ENCODE peak calls at places on chromosomes 12 and 14, in four cellular contexts. H is HEK293T, B is GM12878, X is HepG2. M is an unnamed sample.

GRCh38 chr12:107238276-107238675 is 144.9 kb upstream of the CRY1 start:
- DNase-seq in X (no peak), H (no peak), B (no peak), M (no peak)

GRCh38 chr14:95979339-95980042 is 59.7 kb upstream of the C14orf132 start:
- DNase-seq in X (no peak), B (no peak), H (no peak), M (no peak)

GRCh38 chr12:66130267-66131066 is at the start of gene LLPH:
- DNase-seq in H (peak), X (peak), B (peak), M (peak)

GRCh38 chr12:84436134-84436533 is 476.5 kb downstream of the SLC6A15 start:
- DNase-seq in X (no peak), H (no peak), B (no peak), M (no peak)

GRCh38 chr12:2804390-2805145 is 7.9 kb upstream of the ITFG2 start:
- DNase-seq in H (no peak), X (no peak), B (no peak), M (no peak)

GRCh38 chr12:49564241-49565118 is 3.5 kb downstream of the MCRS1 start:
- DNase-seq in H (no peak), B (no peak), X (no peak), M (no peak)

GRCh38 chr14:23932639-23933038 is 20.9 kb upstream of the DHRS4 start:
- DNase-seq in H (no peak), B (no peak), X (no peak), M (peak)

GRCh38 chr14:101761881-101762529 is 496 bp downstream of the PPP2R5C start:
- DNase-seq in B (no peak), H (peak), X (no peak), M (no peak)

GRCh38 chr12:43337571-43338497 is 214.2 kb downstream of the ADAMTS20 start:
- DNase-seq in H (no peak), X (no peak), B (no peak), M (no peak)

GRCh38 chr12:55142896-55143870 is 17.0 kb downstream of the OR9K2 start:
- DNase-seq in H (peak), B (no peak), X (peak), M (peak)

GRCh38 chr14:32013083-32013482 is 64.0 kb upstream of the ARHGAP5 start:
- DNase-seq in H (peak), B (no peak), X (peak), M (peak)

GRCh38 chr14:103576371-103577024 is 13.7 kb downstream of the COA8 start:
- DNase-seq in X (no peak), B (no peak), H (peak), M (no peak)

GRCh38 chr12:115598827-115599226 is 678.7 kb downstream of the MED13L start:
- DNase-seq in B (no peak), H (no peak), X (no peak), M (no peak)

GRCh38 chr12:111412007-111412829 is 6.5 kb downstream of the SH2B3 start:
- DNase-seq in B (no peak), H (no peak), X (no peak), M (no peak)

GRCh38 chr12:26290560-26290959 is 95.2 kb downstream of the SSPN start:
- DNase-seq in B (no peak), H (no peak), X (no peak), M (no peak)

GRCh38 chr14:88195676-88196075 is 127.4 kb downstream of the KCNK10 start:
- DNase-seq in B (no peak), X (no peak), H (no peak), M (no peak)

GRCh38 chr14:74610199-74610865 is 1.7 kb downstream of the LTBP2 start:
- DNase-seq in H (no peak), B (no peak), X (no peak), M (no peak)

GRCh38 chr14:99241314-99242035 is 30.5 kb downstream of the BCL11B start:
- DNase-seq in H (no peak), B (no peak), X (no peak), M (no peak)

GRCh38 chr12:15192721-15193120 is 28.5 kb downstream of the RERG start:
- DNase-seq in H (no peak), X (no peak), B (no peak), M (no peak)

GRCh38 chr12:124347335-124347734 is 52.4 kb downstream of the RFLNA start:
- DNase-seq in B (no peak), H (no peak), X (no peak), M (no peak)

GRCh38 chr12:101021911-101022388 is 188.1 kb downstream of the SLC5A8 start:
- DNase-seq in H (no peak), B (no peak), X (peak), M (no peak)

GRCh38 chr14:24339284-24340151 is at the start of gene RIPK3:
- DNase-seq in H (no peak), X (no peak), B (peak), M (no peak)

GRCh38 chr14:104827173-104828055 is 26.5 kb downstream of the ZBTB42 start:
- DNase-seq in B (no peak), X (peak), H (peak), M (peak)

GRCh38 chr12:89346741-89347324 is 5.5 kb downstream of the DUSP6 start:
- DNase-seq in H (no peak), B (no peak), X (peak), M (no peak)

GRCh38 chr12:91316161-91316759 is 133.6 kb upstream of the DCN start:
- DNase-seq in X (no peak), H (no peak), B (no peak), M (no peak)

GRCh38 chr12:119154435-119154818 is 24.3 kb upstream of the HSPB8 start:
- DNase-seq in X (no peak), B (no peak), H (peak), M (peak)

GRCh38 chr14:60590907-60591510 is 58.3 kb downstream of the SIX1 start:
- DNase-seq in X (no peak), B (no peak), H (no peak), M (no peak)

GRCh38 chr14:60589442-60589841 is 59.8 kb downstream of the SIX1 start:
- DNase-seq in H (no peak), X (no peak), B (no peak), M (no peak)

DNA sequence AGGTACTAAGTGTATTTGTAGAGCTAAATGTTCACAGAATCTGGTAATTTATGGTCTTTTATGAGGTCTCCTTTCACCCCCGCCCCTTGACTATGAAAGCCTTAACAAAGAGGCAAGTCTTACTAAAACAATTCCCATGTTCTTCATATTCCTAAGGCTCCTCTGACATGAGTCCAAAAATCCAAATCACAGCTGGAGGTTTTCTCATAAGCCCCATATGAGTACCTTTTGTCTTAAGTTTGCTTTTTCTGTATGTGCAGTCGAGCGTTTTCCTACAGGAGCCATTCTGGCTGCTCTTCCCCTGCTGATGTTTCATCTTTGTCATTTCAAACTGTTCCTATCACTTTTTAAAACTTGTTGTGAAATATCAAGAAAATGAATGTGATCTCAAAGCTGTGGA is 55.2 kb downstream of the SIX1 start:
- DNase-seq in B (no peak), X (no peak), H (no peak), M (no peak)
- TF ChIP-seq FOXK2 in B (no peak), X (no peak), H (no peak), M (no peak)

GRCh38 chr14:58106446-58106845 is 45.6 kb downstream of the ARMH4 start:
- DNase-seq in B (no peak), H (no peak), X (no peak), M (no peak)

GRCh38 chr14:58108717-58109116 is 43.3 kb downstream of the ARMH4 start:
- DNase-seq in B (no peak), H (no peak), X (no peak), M (no peak)

GRCh38 chr14:58107041-58107440 is 45.0 kb downstream of the ARMH4 start:
- DNase-seq in B (no peak), H (no peak), X (no peak), M (no peak)

GRCh38 chr14:58107947-58108552 is 44.0 kb downstream of the ARMH4 start:
- DNase-seq in H (peak), B (no peak), X (peak), M (peak)

GRCh38 chr14:58104808-58105207 is 47.2 kb downstream of the ARMH4 start:
- DNase-seq in X (no peak), H (no peak), B (no peak), M (no peak)
- TF ChIP-seq FOXK2 in X (no peak), H (no peak), B (no peak), M (no peak)

GRCh38 chr14:81829447-81829846 is 295.8 kb upstream of the SEL1L start:
- DNase-seq in B (no peak), H (no peak), X (no peak), M (no peak)

GRCh38 chr14:81826080-81826479 is 292.4 kb upstream of the SEL1L start:
- DNase-seq in H (no peak), X (no peak), B (no peak), M (no peak)

GRCh38 chr14:81834308-81834707 is 300.7 kb upstream of the SEL1L start:
- DNase-seq in X (no peak), H (no peak), B (no peak), M (no peak)

DNA sequence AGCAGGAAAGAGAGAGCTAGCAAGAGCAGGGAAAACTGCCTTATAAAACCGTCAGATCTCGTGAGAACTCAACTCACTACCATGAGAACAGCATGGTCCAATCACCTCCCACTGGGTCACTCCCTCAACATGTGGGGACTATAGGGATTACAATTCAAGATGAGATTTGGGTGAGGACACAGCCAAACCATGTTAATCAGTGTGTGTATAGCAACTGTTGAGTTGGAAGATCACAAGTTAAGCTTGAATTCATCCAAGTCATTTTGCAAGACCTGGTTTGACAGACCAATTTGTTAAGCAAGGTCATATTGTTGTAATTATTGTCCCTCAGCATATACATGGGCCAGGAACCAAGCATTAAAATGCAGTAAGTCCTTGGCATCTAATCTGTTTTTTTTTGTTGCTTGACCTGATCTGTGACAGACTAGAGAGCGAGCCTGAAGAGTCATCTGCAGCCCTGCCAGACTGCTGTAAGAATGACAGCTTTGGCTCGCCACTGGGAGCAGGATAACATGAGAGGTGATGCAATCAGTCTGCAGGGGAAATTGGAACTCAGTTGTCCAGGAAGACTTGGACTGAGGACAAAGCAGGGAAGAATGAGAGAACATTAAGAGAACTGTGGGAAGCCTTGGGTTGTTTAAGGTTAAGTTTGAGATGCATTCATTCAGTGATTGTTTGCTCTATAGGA is 297.6 kb upstream of the SEL1L start:
- DNase-seq in X (no peak), B (no peak), H (no peak), M (no peak)
- TF ChIP-seq FOXK2 in X (no peak), B (no peak), H (no peak), M (no peak)

GRCh38 chr12:45669093-45669492 is 60.4 kb upstream of the ARID2 start:
- DNase-seq in B (peak), X (no peak), H (no peak), M (no peak)

GRCh38 chr12:45669762-45670161 is 59.7 kb upstream of the ARID2 start:
- DNase-seq in B (no peak), X (no peak), H (no peak), M (no peak)

GRCh38 chr12:45668641-45669040 is 60.9 kb upstream of the ARID2 start:
- DNase-seq in H (no peak), B (no peak), X (no peak), M (no peak)

GRCh38 chr12:45671254-45671653 is 58.3 kb upstream of the ARID2 start:
- DNase-seq in X (no peak), B (no peak), H (no peak), M (no peak)

GRCh38 chr12:45670339-45671065 is 59.0 kb upstream of the ARID2 start:
- DNase-seq in B (peak), H (no peak), X (no peak), M (no peak)
- TF ChIP-seq FOXK2 in B (no peak), H (no peak), X (no peak), M (no peak)

DNA sequence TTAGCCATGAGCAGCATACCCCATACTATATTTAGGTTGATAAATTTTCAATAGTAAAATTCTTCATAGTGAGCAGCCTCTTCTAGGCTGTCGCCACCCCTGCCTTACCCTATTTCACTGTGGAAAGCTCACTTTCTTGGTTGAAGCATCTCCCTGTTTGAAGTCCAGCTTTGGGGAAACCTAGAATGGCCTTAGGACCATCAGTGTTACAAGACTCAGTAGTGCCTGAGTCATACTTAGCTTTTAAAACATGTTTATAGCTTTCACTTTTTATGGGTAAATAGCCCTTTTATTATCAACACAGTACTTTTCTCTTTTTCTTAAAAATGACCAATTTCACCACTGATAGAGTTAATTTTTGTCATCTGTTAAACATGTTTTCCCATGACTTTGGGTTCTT is 37.1 kb downstream of the FUT8 start:
- DNase-seq in H (no peak), X (no peak), B (no peak), M (no peak)
- TF ChIP-seq FOXK2 in H (no peak), X (no peak), B (no peak), M (no peak)

GRCh38 chr14:38078393-38078792 is 129.3 kb upstream of the SSTR1 start:
- DNase-seq in X (no peak), B (no peak), H (no peak), M (no peak)
- TF ChIP-seq FOXK2 in X (no peak), B (no peak), H (no peak), M (no peak)

GRCh38 chr12:51404627-51405026 is 13.4 kb upstream of the GALNT6 start:
- DNase-seq in B (no peak), X (no peak), H (no peak), M (no peak)
- TF ChIP-seq FOXK2 in B (no peak), X (no peak), H (no peak), M (no peak)

GRCh38 chr12:6569312-6569711 is 1.2 kb upstream of the NOP2 start:
- DNase-seq in B (no peak), X (no peak), H (no peak), M (no peak)

GRCh38 chr12:6575648-6576047 is 7.6 kb upstream of the NOP2 start:
- DNase-seq in X (no peak), B (no peak), H (no peak), M (no peak)

GRCh38 chr12:6570264-6570887 is 2.3 kb upstream of the NOP2 start:
- DNase-seq in H (peak), B (no peak), X (peak), M (peak)

GRCh38 chr12:6569786-6570185 is 1.7 kb upstream of the NOP2 start:
- DNase-seq in X (no peak), B (no peak), H (no peak), M (no peak)

DNA sequence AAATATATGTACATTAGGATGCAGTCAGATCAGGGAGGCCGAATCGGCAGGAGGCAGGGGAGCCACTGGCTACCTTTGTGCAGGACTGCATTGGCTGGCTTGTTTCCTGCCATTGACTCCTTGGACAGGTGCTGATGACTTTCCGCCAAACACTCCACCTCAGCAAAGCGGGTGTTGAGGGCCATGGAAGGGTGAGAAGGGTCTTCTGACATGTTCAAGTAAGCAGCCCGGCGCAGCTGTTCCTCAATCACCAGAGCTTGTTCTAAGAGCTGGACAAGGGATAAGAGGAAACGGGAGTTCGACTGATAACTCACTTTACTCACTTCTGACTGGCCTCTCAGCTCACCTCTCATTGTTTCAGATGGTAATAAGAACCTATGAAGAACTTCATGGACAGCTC is 4.9 kb upstream of the NOP2 start:
- DNase-seq in B (no peak), H (no peak), X (no peak), M (no peak)
- TF ChIP-seq FOXK2 in B (no peak), H (no peak), X (no peak), M (no peak)

GRCh38 chr12:12776261-12776660 is 9.2 kb upstream of the APOLD1 start:
- DNase-seq in B (no peak), H (no peak), X (peak), M (no peak)
- TF ChIP-seq FOXK2 in B (no peak), H (no peak), X (no peak), M (no peak)

DNA sequence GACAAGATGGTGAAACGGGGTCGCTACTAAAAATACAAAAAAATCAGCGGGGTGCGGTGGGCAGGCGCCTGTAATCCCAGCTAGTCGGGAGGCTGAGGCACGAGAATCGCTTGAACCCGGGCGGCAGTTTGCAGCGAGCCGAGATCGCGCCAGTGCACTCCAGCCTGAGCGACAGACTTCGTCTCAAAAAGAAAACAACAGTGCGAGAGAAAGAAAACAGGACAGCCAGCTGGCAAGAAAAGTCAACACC is 633 bp upstream of the RNU4-2 start:
- DNase-seq in B (no peak), H (no peak), X (no peak), M (no peak)
- TF ChIP-seq FOXK2 in B (no peak), H (no peak), X (no peak), M (no peak)